ENCODE peak calls at places on chromosomes 6 and 20, in ten cellular contexts. P, U, F, J, I, C, Z, S, B and O are unnamed samples.

GRCh38 chr6:36028088-36028886 is 679 bp downstream of the MAPK14 start:
- DNase-seq in P (no peak), U (peak; percentile 42), F (peak; percentile 69), J (peak; percentile 10), I (peak; percentile 52), C (peak; percentile 64), Z (peak; percentile 67), S (peak; percentile 52), B (peak; percentile 81), O (peak; percentile 81)

GRCh38 chr6:21804941-21805610 is 211.5 kb downstream of the SOX4 start:
- DNase-seq in P (no peak), U (no peak), F (no peak), J (peak; percentile 30), I (no peak), C (no peak), Z (no peak), S (no peak), B (no peak), O (no peak)

GRCh38 chr6:38178584-38178886 is 359.0 kb downstream of the ZFAND3 start:
- DNase-seq in P (no peak), U (no peak), F (no peak), J (no peak), I (no peak), C (no peak), Z (no peak), S (no peak), B (no peak), O (no peak)

GRCh38 chr6:39880521-39881048 is 53.7 kb downstream of the MOCS1 start:
- DNase-seq in P (no peak), U (no peak), F (no peak), J (no peak), I (no peak), C (no peak), Z (no peak), S (no peak), B (no peak), O (no peak)

GRCh38 chr6:144372116-144372515 is 87.0 kb downstream of the UTRN start:
- DNase-seq in P (no peak), U (no peak), F (no peak), J (no peak), I (no peak), C (no peak), Z (no peak), S (no peak), B (no peak), O (no peak)

GRCh38 chr6:73613806-73614536 is 39.8 kb downstream of the SLC17A5 start:
- DNase-seq in P (no peak), U (no peak), F (no peak), J (no peak), I (no peak), C (no peak), Z (no peak), S (no peak), B (no peak), O (no peak)

GRCh38 chr6:100620085-100620484 is 155.4 kb upstream of the SIM1 start:
- DNase-seq in P (no peak), U (no peak), F (no peak), J (peak; percentile 60), I (no peak), C (no peak), Z (no peak), S (no peak), B (no peak), O (no peak)

GRCh38 chr6:168120390-168121307 is 41.6 kb upstream of the FRMD1 start:
- DNase-seq in P (no peak), U (no peak), F (no peak), J (no peak), I (peak; percentile 11), C (no peak), Z (no peak), S (no peak), B (peak; percentile 37), O (no peak)

GRCh38 chr6:90468080-90468479 is 118.8 kb downstream of the MAP3K7 start:
- DNase-seq in P (no peak), U (no peak), F (no peak), J (peak; percentile 46), I (no peak), C (no peak), Z (no peak), S (no peak), B (no peak), O (no peak)

GRCh38 chr6:17132967-17133366 is 31.1 kb downstream of the STMND1 start:
- DNase-seq in P (no peak), U (no peak), F (no peak), J (no peak), I (no peak), C (no peak), Z (no peak), S (no peak), B (no peak), O (no peak)

GRCh38 chr6:75145976-75146375 is 59.9 kb downstream of the COL12A1 start:
- DNase-seq in P (no peak), U (no peak), F (no peak), J (no peak), I (no peak), C (no peak), Z (no peak), S (no peak), B (no peak), O (no peak)

GRCh38 chr6:150894935-150895686 is 29.6 kb downstream of the MTHFD1L start:
- DNase-seq in P (no peak), U (no peak), F (no peak), J (peak; percentile 63), I (no peak), C (no peak), Z (peak; percentile 31), S (no peak), B (no peak), O (no peak)

GRCh38 chr20:32439132-32439829 is 81.2 kb downstream of the ASXL1 start:
- DNase-seq in P (no peak), U (no peak), F (no peak), J (peak; percentile 29), I (no peak), C (no peak), Z (peak; percentile 17), S (peak; percentile 23), B (no peak), O (no peak)

DNA sequence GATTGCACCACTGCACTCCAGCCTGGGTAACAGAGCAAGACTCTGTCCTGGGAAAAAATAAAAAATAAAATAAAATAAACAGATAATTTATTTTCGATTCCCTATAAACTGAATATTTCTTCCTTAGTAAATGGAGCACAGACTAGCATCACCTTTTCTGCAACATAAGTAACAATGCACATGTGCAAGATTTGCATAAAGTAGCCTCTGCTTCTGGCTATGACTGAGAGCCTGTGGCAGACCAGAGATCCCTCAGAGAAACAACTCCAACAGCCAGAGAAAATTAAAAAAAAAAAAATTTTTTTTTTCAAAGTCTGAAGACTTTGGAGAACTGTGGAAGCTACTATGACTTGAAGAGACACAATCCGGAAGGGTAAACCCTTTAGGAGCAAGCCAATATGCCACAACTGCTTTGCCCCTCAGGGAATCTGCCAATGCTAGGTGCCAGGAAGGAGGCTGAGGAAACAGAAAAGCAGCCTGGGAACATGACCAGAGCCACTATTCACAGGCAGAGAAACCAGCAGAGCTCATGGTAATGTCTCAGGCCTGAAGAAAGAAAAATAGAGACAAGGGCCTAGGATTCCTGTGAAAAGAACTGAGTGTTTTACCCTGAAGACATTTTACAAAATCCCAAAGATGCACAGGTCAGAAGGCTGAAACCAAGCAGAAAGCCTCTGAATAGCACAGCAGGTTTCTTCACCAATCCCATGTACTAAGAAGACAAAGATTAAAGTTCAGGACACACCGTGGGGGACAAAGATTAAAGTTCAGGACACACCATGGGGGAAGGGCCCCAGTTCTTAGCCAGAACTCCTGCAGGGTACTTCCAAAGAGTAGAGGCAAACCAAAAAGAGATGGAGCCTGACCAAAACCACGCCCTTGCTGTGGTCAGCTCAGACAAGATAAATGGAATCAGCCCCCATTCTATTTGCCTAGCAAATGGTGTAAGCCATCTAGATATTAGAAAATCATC is 25.8 kb downstream of the B4GALT5 start:
- DNase-seq in P (no peak), U (no peak), F (no peak), J (no peak), I (no peak), C (no peak), Z (no peak), S (no peak), B (no peak), O (no peak)
- H3K4me3 ChIP-seq in P (no peak overlapping the region), U (no peak overlapping the region), F (no peak overlapping the region), J (no peak overlapping the region), I (no peak overlapping the region), C (no peak overlapping the region), Z (no peak overlapping the region), S (no peak overlapping the region), B (no peak overlapping the region), O (no peak overlapping the region)

GRCh38 chr6:56843476-56844349 is 111.2 kb upstream of the BEND6 start:
- DNase-seq in P (peak; percentile 78), U (peak; percentile 79), F (peak; percentile 81), J (peak; percentile 80), I (peak; percentile 62), C (peak; percentile 48), Z (peak; percentile 94), S (peak; percentile 81), B (peak; percentile 89), O (peak; percentile 67)
- H3K4me1 ChIP-seq in P (peaks cover 53% of the 10 kb centered on the region), U (no peaks in the 10 kb centered on the region), F (peaks cover 7% of the 10 kb centered on the region), J (peaks cover 7% of the 10 kb centered on the region), I (no peaks in the 10 kb centered on the region), C (peaks cover 3% of the 10 kb centered on the region), Z (peaks cover 5% of the 10 kb centered on the region), S (peaks cover 14% of the 10 kb centered on the region), B (no peaks in the 10 kb centered on the region), O (no peaks in the 10 kb centered on the region)

GRCh38 chr20:4318891-4319290 is 303.5 kb upstream of the RNF24 start:
- DNase-seq in P (no peak), U (no peak), F (no peak), J (no peak), I (no peak), C (no peak), Z (no peak), S (no peak), B (no peak), O (no peak)
- H3K4me3 ChIP-seq in P (no peak overlapping the region), U (no peak overlapping the region), F (no peak overlapping the region), J (no peak overlapping the region), I (no peak overlapping the region), C (no peak overlapping the region), Z (no peak overlapping the region), S (no peak overlapping the region), B (no peak overlapping the region), O (no peak overlapping the region)

GRCh38 chr6:53608386-53608785 is 57.2 kb downstream of the KLHL31 start:
- DNase-seq in P (no peak), U (no peak), F (no peak), J (peak; percentile 67), I (no peak), C (no peak), Z (no peak), S (no peak), B (no peak), O (no peak)

GRCh38 chr6:53616450-53617357 is 48.9 kb downstream of the KLHL31 start:
- DNase-seq in P (peak; percentile 39), U (no peak), F (no peak), J (no peak), I (no peak), C (no peak), Z (no peak), S (no peak), B (no peak), O (no peak)

GRCh38 chr6:53614676-53615075 is 50.9 kb downstream of the KLHL31 start:
- DNase-seq in P (no peak), U (no peak), F (no peak), J (no peak), I (no peak), C (no peak), Z (no peak), S (no peak), B (no peak), O (no peak)

GRCh38 chr6:53615633-53616449 is 49.7 kb downstream of the KLHL31 start:
- DNase-seq in P (peak; percentile 99), U (no peak), F (no peak), J (peak; percentile 82), I (peak; percentile 57), C (no peak), Z (peak; percentile 73), S (no peak), B (no peak), O (no peak)

GRCh38 chr6:53611342-53611741 is 54.2 kb downstream of the KLHL31 start:
- DNase-seq in P (no peak), U (no peak), F (no peak), J (peak; percentile 15), I (no peak), C (no peak), Z (no peak), S (no peak), B (no peak), O (no peak)
- H3K4me1 ChIP-seq in P (peaks cover 40% of the 10 kb centered on the region), U (no peaks in the 10 kb centered on the region), F (no peaks in the 10 kb centered on the region), J (peaks cover 3% of the 10 kb centered on the region), I (peaks cover 6% of the 10 kb centered on the region), C (no peaks in the 10 kb centered on the region), Z (no peaks in the 10 kb centered on the region), S (no peaks in the 10 kb centered on the region), B (no peaks in the 10 kb centered on the region), O (no peaks in the 10 kb centered on the region)